ENCODE peak calls at places on chromosomes 13 and 19, in nine cellular contexts. L is T-helper 17 cell; Q is cerebellar nuclear complex; M is stimulated activated CD4-positive, alpha-beta T cell treated with anti-CD3 and anti-CD28 coated beads, Interleukin-12 subunit alpha, Interleukin-12 subunit beta, amount 100 ng/mL, for 4 hours; B is amniotic stem cell; D is head of caudate nucleus; J is NCI-H446; Z is IMR-90; V is H9. S is an unnamed sample.

GRCh38 chr13:90933097-90933826 is 414.2 kb upstream of the MIR17HG start:
- DNase-seq in B (no peak), J (no peak), D (no peak), L (no peak), Q (no peak), Z (no peak), V (no peak), M (no peak), S (no peak)

GRCh38 chr19:21519488-21519887 is 14.1 kb downstream of the ZNF429 start:
- DNase-seq in B (no peak), M (no peak), J (no peak), Q (no peak), V (no peak), D (no peak), L (no peak), Z (no peak), S (no peak)

GRCh38 chr13:110329798-110330461 is 22.8 kb downstream of the COL4A2 start:
- DNase-seq in Q (no peak), M (no peak), J (no peak), B (peak), Z (peak), D (no peak), L (no peak), V (no peak), S (no peak)

GRCh38 chr19:43700368-43701015 is 15.4 kb upstream of the IRGC start:
- DNase-seq in V (no peak), Z (peak), J (peak), Q (no peak), M (no peak), D (peak), L (no peak), B (peak), S (no peak)

GRCh38 chr19:3465552-3465951 is 14.8 kb downstream of the SMIM24 start:
- DNase-seq in V (no peak), B (no peak), Z (no peak), Q (no peak), L (no peak), M (no peak), D (no peak), J (no peak), S (no peak)

GRCh38 chr13:97231118-97231831 is 9.1 kb downstream of the MBNL2 start:
- DNase-seq in M (no peak), J (no peak), Q (no peak), V (no peak), D (no peak), Z (no peak), L (no peak), B (no peak), S (no peak)

GRCh38 chr13:106362637-106363036 is 172.8 kb downstream of the EFNB2 start:
- DNase-seq in V (no peak), L (no peak), B (no peak), Q (no peak), Z (no peak), M (no peak), D (no peak), J (no peak), S (no peak)

GRCh38 chr19:40945645-40946044 is 45.4 kb upstream of the CYP2B6 start:
- DNase-seq in Q (no peak), L (no peak), Z (no peak), B (no peak), J (no peak), M (no peak), D (no peak), V (no peak), S (no peak)

S was measured in neural crest cell.